ENCODE peak calls at places on chromosomes 3 and 15, in six cellular contexts. R is cardiac muscle cell, U is GM23338, Z is foreskin keratinocyte, I is PC-3, O is mesenchymal stem cell. C is an unnamed sample.

GRCh38 chr3:32975891-32976290 is 24.4 kb downstream of the CCR4 start:
- DNase-seq in R (no peak), U (no peak), Z (no peak), I (no peak), O (no peak), C (no peak)

GRCh38 chr3:20924646-20925395 is 738.8 kb upstream of the SGO1 start:
- DNase-seq in R (no peak), U (no peak), Z (peak; percentile 20), I (no peak), O (no peak), C (peak; percentile 29)

GRCh38 chr3:8938021-8938420 is 25.3 kb downstream of the RAD18 start:
- DNase-seq in R (peak; percentile 14), U (peak; percentile 39), Z (no peak), I (peak; percentile 66), O (peak; percentile 46), C (peak; percentile 11)

GRCh38 chr15:84799511-84800187 is 17.5 kb upstream of the ALPK3 start:
- DNase-seq in R (no peak), U (no peak), Z (no peak), I (no peak), O (no peak), C (no peak)

GRCh38 chr3:169661567-169662214 is 1.8 kb downstream of the MECOM start:
- DNase-seq in R (peak; percentile 70), U (peak; percentile 43), Z (no peak), I (peak; percentile 48), O (peak; percentile 26), C (peak; percentile 46)

GRCh38 chr3:40770046-40770445 is 245.3 kb downstream of the ZNF621 start:
- DNase-seq in R (no peak), U (no peak), Z (no peak), I (peak; percentile 5), O (no peak), C (no peak)

GRCh38 chr3:134792700-134793099 is 2.4 kb upstream of the EPHB1 start:
- DNase-seq in R (no peak), U (no peak), Z (no peak), I (no peak), O (no peak), C (no peak)

GRCh38 chr15:94282269-94283250 is 51.2 kb downstream of the MCTP2 start:
- DNase-seq in R (peak; percentile 30), U (no peak), Z (no peak), I (no peak), O (no peak), C (no peak)

GRCh38 chr3:78941587-78941986 is 826.2 kb downstream of the ROBO1 start:
- DNase-seq in R (no peak), U (no peak), Z (peak; percentile 81), I (peak; percentile 78), O (peak; percentile 74), C (peak; percentile 85)

GRCh38 chr3:136078421-136079364 is 113.2 kb downstream of the PPP2R3A start:
- DNase-seq in R (no peak), U (peak; percentile 23), Z (no peak), I (peak; percentile 41), O (peak; percentile 42), C (no peak)

GRCh38 chr3:101244212-101244575 is 76.2 kb downstream of the IMPG2 start:
- DNase-seq in R (no peak), U (no peak), Z (no peak), I (no peak), O (no peak), C (no peak)

GRCh38 chr15:64806509-64806908 is 18.9 kb downstream of the PIF1 start:
- DNase-seq in R (no peak), U (no peak), Z (no peak), I (no peak), O (no peak), C (no peak)

GRCh38 chr3:50264389-50264963 is 4.5 kb upstream of the SEMA3B start:
- DNase-seq in R (peak; percentile 96), U (no peak), Z (peak; percentile 41), I (peak; percentile 74), O (peak; percentile 93), C (no peak)

GRCh38 chr15:68990755-68991500 is 23.6 kb upstream of the NOX5 start:
- DNase-seq in R (peak; percentile 38), U (no peak), Z (no peak), I (no peak), O (no peak), C (no peak)

GRCh38 chr15:101440846-101441590 is 48.5 kb downstream of the PCSK6 start:
- DNase-seq in R (no peak), U (no peak), Z (no peak), I (peak; percentile 7), O (no peak), C (no peak)

GRCh38 chr3:142934897-142935269 is 28.6 kb downstream of the PAQR9 start:
- DNase-seq in R (no peak), U (no peak), Z (no peak), I (no peak), O (no peak), C (no peak)

GRCh38 chr3:116316781-116317180 is 128.5 kb downstream of the LSAMP start:
- DNase-seq in R (no peak), U (no peak), Z (no peak), I (no peak), O (no peak), C (no peak)

GRCh38 chr15:41945701-41946100 is 26.7 kb downstream of the EHD4 start:
- DNase-seq in R (no peak), U (no peak), Z (no peak), I (no peak), O (no peak), C (no peak)

GRCh38 chr3:172138031-172138538 is 98.7 kb downstream of the FNDC3B start:
- DNase-seq in R (no peak), U (no peak), Z (no peak), I (peak; percentile 87), O (peak; percentile 53), C (peak; percentile 68)

GRCh38 chr3:172135185-172135584 is 95.8 kb downstream of the FNDC3B start:
- DNase-seq in R (no peak), U (no peak), Z (no peak), I (no peak), O (no peak), C (no peak)

GRCh38 chr3:172134352-172134751 is 95.0 kb downstream of the FNDC3B start:
- DNase-seq in R (no peak), U (no peak), Z (no peak), I (no peak), O (peak; percentile 80), C (no peak)

GRCh38 chr3:172137287-172138030 is 98.1 kb downstream of the FNDC3B start:
- DNase-seq in R (no peak), U (no peak), Z (no peak), I (peak; percentile 58), O (peak; percentile 44), C (no peak)

GRCh38 chr3:172135766-172136729 is 96.7 kb downstream of the FNDC3B start:
- DNase-seq in R (no peak), U (peak; percentile 66), Z (no peak), I (no peak), O (peak; percentile 95), C (peak; percentile 61)
- H3K4me1 ChIP-seq in R (peaks cover 36% of the 10 kb centered on the region), U (peaks cover 83% of the 10 kb centered on the region), Z (peaks cover 40% of the 10 kb centered on the region), I (peaks cover 90% of the 10 kb centered on the region), O (peaks cover 8% of the 10 kb centered on the region), C (peaks cover 60% of the 10 kb centered on the region)

DNA sequence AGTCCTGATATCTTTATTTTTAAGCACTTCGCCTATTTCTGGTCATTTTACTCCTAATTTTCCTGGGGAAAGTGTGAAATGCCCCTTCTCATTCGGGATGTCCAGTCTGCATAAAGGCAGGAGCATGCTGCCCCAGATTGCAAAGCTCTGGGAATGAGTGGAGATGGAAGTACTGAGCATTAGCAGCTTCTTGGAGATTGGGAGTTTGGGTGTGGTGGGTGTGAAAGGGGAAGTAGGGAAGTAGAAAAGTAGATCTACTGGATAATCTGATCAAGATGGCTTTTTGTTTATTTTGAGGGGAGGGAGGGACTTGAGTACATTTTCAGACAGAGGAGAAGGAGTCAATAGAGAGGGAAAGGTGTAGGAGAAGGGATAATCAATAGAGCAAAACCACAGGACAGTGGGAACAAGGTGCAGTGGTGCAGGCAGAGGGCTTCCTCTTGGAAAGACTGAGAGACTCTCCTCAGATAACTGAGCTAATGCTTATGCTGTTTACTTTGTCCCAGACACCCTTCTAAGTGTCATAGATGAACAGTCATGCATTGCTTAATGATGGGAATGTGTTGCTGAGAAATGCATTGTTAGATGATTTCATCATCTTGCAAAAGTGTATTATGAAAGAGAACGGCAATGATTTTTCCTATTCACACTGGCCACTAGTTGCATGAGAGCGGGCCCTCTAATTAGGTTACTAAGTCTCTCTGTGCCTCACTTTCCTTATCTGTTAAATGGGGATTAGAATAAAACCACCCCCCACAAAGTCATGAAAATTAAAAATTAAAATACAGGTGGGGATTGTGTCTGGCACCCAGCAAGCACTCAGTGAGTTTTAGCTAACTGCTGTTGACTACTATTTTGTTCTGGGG is 45.5 kb downstream of the PHLDB2 start:
- DNase-seq in R (no peak), U (no peak), Z (peak; percentile 93), I (peak; percentile 83), O (peak; percentile 96), C (peak; percentile 89)
- H3K4me1 ChIP-seq in R (peaks cover 6% of the 10 kb centered on the region), U (no peaks in the 10 kb centered on the region), Z (peaks cover 29% of the 10 kb centered on the region), I (peaks cover 38% of the 10 kb centered on the region), O (peaks cover 7% of the 10 kb centered on the region), C (peaks cover 37% of the 10 kb centered on the region)

DNA sequence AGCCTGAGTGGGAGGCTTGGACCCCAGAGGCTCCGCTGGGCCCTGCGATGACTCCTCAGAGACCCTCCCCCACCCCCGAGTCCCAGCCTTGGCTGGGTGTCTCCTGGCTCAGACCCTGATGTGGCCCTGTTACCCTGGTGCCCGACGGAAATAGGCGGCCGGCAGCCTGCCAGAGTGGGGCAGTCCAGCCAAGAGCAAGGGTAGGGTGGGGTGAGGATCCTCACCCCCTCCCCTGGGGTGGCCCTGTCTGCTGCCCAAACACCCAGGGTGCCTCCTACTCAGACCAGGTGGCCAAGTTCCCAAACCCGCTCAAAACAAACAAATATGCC is 15.3 kb downstream of the TNK2 start:
- DNase-seq in R (no peak), U (no peak), Z (no peak), I (no peak), O (no peak), C (no peak)
- H3K4me1 ChIP-seq in R (peaks cover 68% of the 10 kb centered on the region), U (peaks cover 23% of the 10 kb centered on the region), Z (peaks cover 10% of the 10 kb centered on the region), I (peaks cover 41% of the 10 kb centered on the region), O (peaks cover 54% of the 10 kb centered on the region), C (peaks cover 48% of the 10 kb centered on the region)

GRCh38 chr3:46871222-46871621 is 6.3 kb upstream of the PTH1R start:
- DNase-seq in R (no peak), U (no peak), Z (no peak), I (no peak), O (no peak), C (no peak)
- H3K4me1 ChIP-seq in R (peaks cover 66% of the 10 kb centered on the region), U (no peaks in the 10 kb centered on the region), Z (no peaks in the 10 kb centered on the region), I (no peaks in the 10 kb centered on the region), O (peaks cover 22% of the 10 kb centered on the region), C (no peaks in the 10 kb centered on the region)

GRCh38 chr3:157305392-157305791 is 131.3 kb upstream of the PTX3 start:
- DNase-seq in R (no peak), U (no peak), Z (no peak), I (no peak), O (no peak), C (no peak)

GRCh38 chr3:157300091-157300490 is 136.6 kb upstream of the PTX3 start:
- DNase-seq in R (no peak), U (no peak), Z (no peak), I (no peak), O (no peak), C (no peak)

GRCh38 chr3:157301755-157302154 is 134.9 kb upstream of the PTX3 start:
- DNase-seq in R (no peak), U (no peak), Z (no peak), I (no peak), O (no peak), C (no peak)

GRCh38 chr3:157301027-157301663 is 135.5 kb upstream of the PTX3 start:
- DNase-seq in R (no peak), U (no peak), Z (no peak), I (no peak), O (peak; percentile 24), C (no peak)
- H3K4me1 ChIP-seq in R (no peaks in the 10 kb centered on the region), U (no peaks in the 10 kb centered on the region), Z (no peaks in the 10 kb centered on the region), I (no peaks in the 10 kb centered on the region), O (no peaks in the 10 kb centered on the region), C (no peaks in the 10 kb centered on the region)